ENCODE peak calls at places on chromosomes 3 and 15, in nine cellular contexts. Y is NCI-H460; U is ecto neural progenitor cell; K is fibroblast of lung; B is CD8-positive, alpha-beta T cell; X is cardiac septum; C is CD8-positive, alpha-beta memory T cell; S is SW 1271; D is stimulated activated CD4-positive, alpha-beta T cell treated with anti-CD3 and anti-CD28 coated beads, Interleukin-2, amount 100 ng/mL, for 24 hours. G is an unnamed sample.

GRCh38 chr3:80213076-80213475 is 445.3 kb upstream of the ROBO1 start:
- DNase-seq in Y (no peak), U (no peak), K (peak), B (no peak), X (no peak), C (no peak), S (no peak), D (no peak), G (no peak)

GRCh38 chr15:57849332-57849731 is 142.8 kb downstream of the POLR2M start:
- DNase-seq in Y (no peak), U (no peak), K (no peak), B (no peak), X (no peak), C (no peak), S (no peak), D (no peak), G (no peak)

GRCh38 chr15:99454941-99455795 is 110.6 kb upstream of the MEF2A start:
- DNase-seq in Y (peak), U (no peak), K (peak), B (peak), X (peak), C (no peak), S (peak), D (no peak), G (peak)

GRCh38 chr3:55169608-55170010 is 241.8 kb upstream of the LRTM1 start:
- DNase-seq in Y (no peak), U (no peak), K (peak), B (no peak), X (no peak), C (no peak), S (no peak), D (no peak), G (peak)

GRCh38 chr3:54983266-54983910 is 55.5 kb upstream of the LRTM1 start:
- DNase-seq in Y (no peak), U (no peak), K (no peak), B (no peak), X (no peak), C (no peak), S (no peak), D (no peak), G (no peak)

GRCh38 chr3:67006460-67006859 is 8.4 kb downstream of the KBTBD8 start:
- DNase-seq in Y (no peak), U (no peak), K (peak), B (no peak), X (no peak), C (no peak), S (no peak), D (no peak), G (no peak)

GRCh38 chr3:196563721-196564225 is 4.6 kb downstream of the WDR53 start:
- DNase-seq in Y (peak), U (no peak), K (no peak), B (no peak), X (no peak), C (peak), S (no peak), D (peak), G (no peak)

GRCh38 chr3:171614318-171614967 is 154.2 kb upstream of the TNIK start:
- DNase-seq in Y (no peak), U (peak), K (peak), B (peak), X (no peak), C (no peak), S (no peak), D (peak), G (peak)

GRCh38 chr3:4633078-4634004 is 140.2 kb downstream of the ITPR1 start:
- DNase-seq in Y (peak), U (no peak), K (peak), B (no peak), X (no peak), C (no peak), S (peak), D (no peak), G (peak)

GRCh38 chr3:72492240-72492639 is 356.0 kb downstream of the SHQ1 start:
- DNase-seq in Y (no peak), U (peak), K (peak), B (no peak), X (peak), C (no peak), S (no peak), D (no peak), G (peak)

GRCh38 chr3:157073810-157074209 is 86.1 kb downstream of the CCNL1 start:
- DNase-seq in Y (no peak), U (no peak), K (peak), B (no peak), X (no peak), C (no peak), S (no peak), D (no peak), G (peak)

GRCh38 chr15:44670087-44670945 is 6.9 kb upstream of the SPG11 start:
- DNase-seq in Y (no peak), U (no peak), K (no peak), B (no peak), X (no peak), C (no peak), S (no peak), D (no peak), G (no peak)

GRCh38 chr3:46489875-46490274 is 7.9 kb upstream of the RTP3 start:
- DNase-seq in Y (no peak), U (no peak), K (peak), B (no peak), X (no peak), C (no peak), S (no peak), D (no peak), G (peak)

GRCh38 chr3:17023006-17023664 is 138.4 kb downstream of the PLCL2 start:
- DNase-seq in Y (no peak), U (no peak), K (no peak), B (peak), X (no peak), C (peak), S (no peak), D (peak), G (no peak)

GRCh38 chr3:101849714-101850326 is 506 bp downstream of the NFKBIZ start:
- DNase-seq in Y (no peak), U (peak), K (no peak), B (peak), X (no peak), C (peak), S (no peak), D (peak), G (peak)

GRCh38 chr3:107574650-107575049 is 51.9 kb downstream of the BBX start:
- DNase-seq in Y (peak), U (no peak), K (peak), B (no peak), X (no peak), C (no peak), S (no peak), D (no peak), G (peak)

GRCh38 chr3:183375337-183375736 is 53.1 kb downstream of the MCF2L2 start:
- DNase-seq in Y (no peak), U (no peak), K (peak), B (no peak), X (no peak), C (no peak), S (no peak), D (no peak), G (no peak)

GRCh38 chr15:95119041-95119440 is 887.7 kb downstream of the MCTP2 start:
- DNase-seq in Y (no peak), U (no peak), K (peak), B (no peak), X (no peak), C (no peak), S (no peak), D (no peak), G (no peak)